ENCODE peak calls at places on chromosomes 3 and 15, in seven cellular contexts. L is coronary artery, H is small intestine, O is AG09309, C is GM23338, S is heart right ventricle, D is A549. M is an unnamed sample.
A peak's percentile ranks its signal among the peaks of the same experiment; 100 is the strongest.

GRCh38 chr15:36696191-36696590 is 116.8 kb downstream of the CDIN1 start:
- DNase-seq in O (no peak), L (no peak), S (no peak), D (no peak), H (no peak), C (no peak), M (no peak)

GRCh38 chr3:51975857-51976549 is 1.1 kb downstream of the ABHD14A start:
- DNase-seq in S (peak; percentile 74), D (no peak), O (peak; percentile 7), L (peak; percentile 84), C (peak; percentile 78), H (no peak), M (peak; percentile 70)

GRCh38 chr15:47796339-47796738 is 79.0 kb downstream of the SEMA6D start:
- DNase-seq in L (no peak), O (no peak), D (no peak), H (no peak), C (no peak), S (peak; percentile 32), M (no peak)

GRCh38 chr15:41877631-41878354 is 16.1 kb downstream of the SPTBN5 start:
- DNase-seq in O (no peak), D (no peak), L (no peak), H (no peak), S (no peak), C (peak; percentile 47), M (no peak)

GRCh38 chr15:70806992-70807712 is 43.8 kb upstream of the UACA start:
- DNase-seq in C (no peak), S (peak; percentile 49), D (no peak), H (no peak), L (no peak), O (no peak), M (peak; percentile 56)

GRCh38 chr3:88661433-88661824 is 446.0 kb upstream of the EPHA3 start:
- DNase-seq in L (no peak), D (no peak), O (no peak), S (no peak), H (no peak), C (no peak), M (no peak)

GRCh38 chr3:48400824-48401433 is 28.9 kb downstream of the FBXW12 start:
- DNase-seq in S (peak; percentile 56), H (peak; percentile 82), C (peak; percentile 83), L (peak; percentile 75), D (peak; percentile 70), O (peak; percentile 3), M (no peak)

GRCh38 chr15:36678308-36678707 is 98.9 kb downstream of the CDIN1 start:
- DNase-seq in C (no peak), O (no peak), H (no peak), L (no peak), S (no peak), D (no peak), M (no peak)

DNA sequence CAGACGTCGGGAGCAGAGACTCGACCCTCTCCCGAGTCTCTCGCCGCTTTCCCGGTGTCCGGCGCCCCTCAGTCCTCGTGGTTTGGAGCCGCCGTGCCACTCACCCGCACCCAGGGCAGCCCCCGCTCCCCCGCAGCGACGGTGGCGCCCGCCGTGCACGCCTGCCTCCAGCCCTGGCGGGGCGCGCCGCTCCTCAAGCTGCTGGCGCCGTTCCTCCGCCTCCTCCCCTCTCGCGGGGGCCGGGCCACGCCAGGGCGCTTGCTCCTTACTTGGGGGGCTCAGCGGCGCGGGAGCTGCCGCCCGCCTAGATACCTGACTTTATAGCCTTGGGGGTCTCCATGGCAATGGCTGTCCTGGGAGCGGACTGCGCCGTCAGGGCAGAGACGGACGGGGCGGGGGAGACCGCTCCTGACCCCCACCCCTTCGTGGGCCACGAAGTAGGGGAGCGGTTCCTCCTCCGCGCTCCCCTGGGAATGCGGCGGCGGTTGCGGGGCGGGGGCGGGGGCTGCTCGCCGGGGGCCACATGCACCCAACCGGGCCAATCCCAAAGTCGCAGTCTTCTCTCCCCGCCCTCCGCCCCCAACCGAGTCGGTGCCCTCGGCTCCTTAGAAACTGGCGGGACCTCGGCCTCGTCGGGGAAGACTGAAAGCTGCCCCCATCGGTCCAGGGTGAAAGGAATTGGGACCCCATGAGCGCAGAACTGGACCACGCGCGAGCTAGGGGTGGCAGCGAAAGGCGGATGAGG is at the start of gene ANKRD63:
- DNase-seq in H (no peak), C (peak; percentile 48), D (no peak), S (no peak), O (no peak), L (no peak), M (no peak)
- H3K4me3 ChIP-seq in H (peak within 1 kb of the TSS; percentile 18), C (peak within 1 kb of the TSS; percentile 62), D (peak within 1 kb of the TSS; percentile 65), S (peak within 1 kb of the TSS; percentile 52), O (peak within 1 kb of the TSS; percentile 13), L (peak within 1 kb of the TSS; percentile 70), M (peak within 1 kb of the TSS; percentile 68)

DNA sequence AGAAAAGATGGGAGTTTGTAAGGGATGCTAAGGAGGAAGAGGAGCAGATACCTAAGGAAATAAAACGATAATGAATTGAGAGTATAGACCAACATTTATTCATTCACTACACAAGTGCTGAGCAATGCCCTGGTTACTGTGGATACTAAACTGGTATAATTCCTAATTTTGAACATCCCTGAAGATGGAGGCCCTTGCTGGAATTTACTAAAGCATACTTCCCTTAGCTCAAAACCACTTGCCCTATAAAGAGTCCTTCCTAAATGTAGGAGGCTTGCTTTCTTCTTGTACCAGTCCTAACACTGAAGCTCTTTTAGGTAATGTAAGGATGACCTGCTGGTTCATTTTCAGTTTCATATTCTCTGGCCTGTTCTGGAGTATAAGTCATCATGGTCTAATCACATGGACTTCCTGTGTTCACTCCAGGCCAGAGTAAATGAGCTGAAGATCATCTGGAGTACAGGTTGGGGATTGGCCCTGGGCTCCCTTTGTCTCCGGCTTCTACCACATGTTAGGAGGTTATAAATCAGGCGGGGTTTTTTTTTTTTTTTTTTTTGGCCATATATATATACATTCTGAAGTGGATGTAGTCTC is 40.1 kb upstream of the MTMR10 start:
- DNase-seq in S (no peak), H (peak; percentile 11), C (no peak), D (no peak), L (no peak), O (no peak), M (no peak)
- H3K4me3 ChIP-seq in S (no peak overlapping the region), H (no peak overlapping the region), C (no peak overlapping the region), D (no peak overlapping the region), L (no peak overlapping the region), O (no peak overlapping the region), M (no peak overlapping the region)

GRCh38 chr15:73924258-73924921 is 1.9 kb upstream of the LOXL1 start:
- DNase-seq in S (no peak), L (no peak), C (no peak), O (peak; percentile 50), H (no peak), D (peak; percentile 12), M (peak; percentile 31)
- H3K4me3 ChIP-seq in S (no peak overlapping the region), L (peak overlapping the region; percentile 85), C (no peak overlapping the region), O (no peak overlapping the region), H (no peak overlapping the region), D (no peak overlapping the region), M (no peak overlapping the region)

GRCh38 chr3:198081421-198081844 is 121.4 kb downstream of the LMLN start:
- DNase-seq in L (no peak), C (peak; percentile 30), D (no peak), S (no peak), O (no peak), H (no peak), M (no peak)
- H3K4me3 ChIP-seq in L (peak overlapping the region; percentile 62), C (peak overlapping the region; percentile 71), D (no peak overlapping the region), S (peak overlapping the region; percentile 55), O (no peak overlapping the region), H (no peak overlapping the region), M (peak overlapping the region; percentile 69)

DNA sequence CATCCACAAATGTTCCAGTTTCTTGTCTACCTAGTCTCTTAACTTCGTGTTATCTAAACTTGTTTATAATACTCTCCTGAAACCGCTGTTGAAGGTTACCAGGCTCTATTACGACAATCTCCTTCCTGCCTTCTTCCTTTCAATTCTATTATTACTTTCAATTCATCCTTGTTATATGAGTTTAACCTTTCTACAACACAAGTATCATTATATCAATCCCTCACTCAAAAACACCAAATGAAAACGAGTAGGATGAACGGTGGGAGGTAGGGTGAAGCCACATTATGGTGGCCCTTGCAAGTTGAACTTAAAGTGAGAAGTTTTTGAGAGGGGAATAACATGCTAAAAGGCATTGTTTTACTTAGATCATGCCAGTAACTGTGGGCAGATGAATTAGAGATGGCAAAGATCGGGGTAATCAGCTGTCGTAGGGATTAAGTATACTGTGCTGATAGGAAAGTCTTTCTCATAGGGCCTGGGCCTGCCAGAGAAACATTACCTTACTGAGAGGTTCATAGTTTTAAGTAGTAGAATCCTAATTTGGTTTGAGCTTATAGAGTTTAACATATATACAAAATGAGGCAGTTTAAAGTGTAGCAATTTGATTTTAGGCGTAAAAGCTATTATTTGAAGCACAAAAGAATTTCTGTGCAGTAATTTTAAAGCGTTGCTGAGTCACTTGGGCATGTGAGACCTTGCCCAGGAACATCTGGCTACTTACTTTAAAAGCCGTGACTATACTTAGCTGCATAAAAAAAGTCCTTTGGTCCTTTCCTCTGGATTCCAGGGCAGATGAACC is 3.4 kb upstream of the CEP97 start:
- DNase-seq in L (no peak), S (no peak), C (no peak), O (peak; percentile 29), D (no peak), H (no peak), M (no peak)
- H3K4me3 ChIP-seq in L (no peak overlapping the region), S (no peak overlapping the region), C (no peak overlapping the region), O (no peak overlapping the region), D (no peak overlapping the region), H (no peak overlapping the region), M (no peak overlapping the region)

DNA sequence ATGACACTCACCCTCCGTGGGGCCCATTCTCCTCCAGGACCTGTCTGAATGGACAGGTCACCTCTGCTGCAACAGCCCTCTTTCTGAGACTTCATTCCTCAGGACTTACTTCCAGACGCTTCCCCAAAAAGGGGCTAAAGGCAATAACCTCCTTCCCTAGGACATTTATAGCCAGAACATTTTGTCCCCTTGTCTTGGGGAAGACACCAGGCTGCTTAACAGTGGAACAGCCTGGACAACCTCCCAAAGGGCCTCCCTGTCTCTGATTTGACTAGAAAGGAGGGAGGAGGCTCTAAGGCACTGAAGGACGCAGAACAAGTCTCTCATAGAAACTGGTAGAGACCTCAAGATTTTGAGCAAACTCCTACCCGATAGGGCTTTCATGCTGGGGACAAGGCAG is 32.7 kb downstream of the ADCY5 start:
- DNase-seq in S (no peak), O (no peak), D (no peak), C (no peak), H (no peak), L (no peak), M (no peak)
- H3K4me3 ChIP-seq in S (no peak overlapping the region), O (no peak overlapping the region), D (no peak overlapping the region), C (no peak overlapping the region), H (no peak overlapping the region), L (peak overlapping the region; percentile 24), M (peak overlapping the region; percentile 37)

GRCh38 chr15:79090487-79091203 is at the start of gene RASGRF1:
- DNase-seq in S (no peak), O (no peak), L (peak; percentile 47), D (peak; percentile 42), H (no peak), C (peak; percentile 75), M (no peak)
- H3K4me3 ChIP-seq in S (peak within 1 kb of the TSS; percentile 31), O (no peak within 1 kb of the TSS), L (peak within 1 kb of the TSS; percentile 63), D (peak within 1 kb of the TSS; percentile 39), H (no peak within 1 kb of the TSS), C (peak within 1 kb of the TSS; percentile 79), M (peak within 1 kb of the TSS; percentile 50)

DNA sequence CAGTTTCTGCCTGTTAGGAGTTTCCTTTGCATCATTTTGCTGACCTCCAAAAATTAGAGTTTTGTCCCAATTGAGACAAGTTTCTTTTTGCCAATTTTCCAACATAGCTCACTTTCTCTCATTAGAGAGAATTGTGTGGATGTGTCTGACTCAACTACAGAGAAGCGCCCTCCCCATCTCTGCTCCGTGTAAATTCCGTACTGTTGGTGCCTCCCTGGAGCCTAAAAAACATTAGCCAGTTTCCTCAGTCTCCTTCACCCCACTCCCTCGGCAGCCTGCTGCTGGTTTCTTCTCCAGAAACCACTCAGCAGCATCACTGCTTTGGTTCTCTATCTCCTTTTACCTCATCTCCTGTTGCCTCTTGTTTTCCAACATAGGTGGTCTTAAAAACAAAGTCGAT is 286.8 kb downstream of the SHOX2 start:
- DNase-seq in C (no peak), O (no peak), D (no peak), H (no peak), L (no peak), S (no peak), M (no peak)
- H3K4me3 ChIP-seq in C (no peak overlapping the region), O (no peak overlapping the region), D (no peak overlapping the region), H (no peak overlapping the region), L (no peak overlapping the region), S (no peak overlapping the region), M (no peak overlapping the region)